ENCODE peak calls at places on chromosomes 5 and 9, in five cellular contexts. D, Q, L, H and A are unnamed samples.

GRCh38 chr9:70639853-70640814 is 225.7 kb upstream of the KLF9 start:
- DNase-seq in D (peak; percentile 29), H (no peak), Q (peak; percentile 60), L (no peak), A (no peak)

GRCh38 chr9:68538200-68538599 is 2.5 kb downstream of the TMEM252 start:
- DNase-seq in Q (no peak), H (peak; percentile 70), L (peak; percentile 39), D (no peak), A (no peak)

GRCh38 chr9:37495571-37495970 is 9.8 kb downstream of the POLR1E start:
- DNase-seq in Q (no peak), D (no peak), L (no peak), H (no peak), A (no peak)

GRCh38 chr9:14236586-14236985 is 77.4 kb downstream of the NFIB start:
- DNase-seq in H (no peak), Q (no peak), D (no peak), L (no peak), A (no peak)

GRCh38 chr5:109812698-109813097 is 123.0 kb downstream of the MAN2A1 start:
- DNase-seq in H (no peak), Q (no peak), D (no peak), L (no peak), A (no peak)

GRCh38 chr5:55633574-55634203 is 78.4 kb downstream of the SLC38A9 start:
- DNase-seq in Q (peak; percentile 44), D (no peak), L (peak; percentile 70), H (peak; percentile 91), A (no peak)

GRCh38 chr9:83570359-83570758 is 32.2 kb upstream of the FRMD3 start:
- DNase-seq in D (no peak), Q (no peak), L (no peak), H (no peak), A (no peak)

GRCh38 chr5:173314166-173314952 is 13.9 kb downstream of the STC2 start:
- DNase-seq in L (no peak), D (no peak), Q (no peak), H (no peak), A (no peak)

GRCh38 chr9:84851935-84852585 is 182.5 kb downstream of the NTRK2 start:
- DNase-seq in D (no peak), Q (no peak), L (peak; percentile 23), H (no peak), A (no peak)

GRCh38 chr5:151141535-151141934 is 16.0 kb downstream of the ANXA6 start:
- DNase-seq in D (no peak), L (no peak), Q (peak; percentile 72), H (peak; percentile 80), A (no peak)

GRCh38 chr9:1353291-1353690 is 303.1 kb downstream of the DMRT2 start:
- DNase-seq in L (no peak), H (no peak), D (no peak), Q (no peak), A (no peak)

GRCh38 chr9:136062657-136063439 is 32.2 kb downstream of the NACC2 start:
- DNase-seq in L (no peak), D (no peak), Q (no peak), H (peak; percentile 44), A (no peak)

GRCh38 chr5:177085985-177086917 is at the start of gene FGFR4:
- DNase-seq in L (peak; percentile 76), H (peak; percentile 74), D (peak; percentile 74), Q (peak; percentile 82), A (no peak)

GRCh38 chr9:78295731-78296130 is 1.2 kb upstream of the PSAT1 start:
- DNase-seq in H (no peak), L (no peak), D (no peak), Q (no peak), A (no peak)

GRCh38 chr5:84634256-84634655 is 249.6 kb upstream of the EDIL3 start:
- DNase-seq in H (peak; percentile 18), L (no peak), D (no peak), Q (no peak), A (no peak)

GRCh38 chr5:90558344-90559192 is at the start of gene ADGRV1:
- DNase-seq in H (peak; percentile 55), L (peak; percentile 21), D (peak; percentile 94), Q (peak; percentile 95), A (peak; percentile 91)

GRCh38 chr9:122218070-122218884 is 10.5 kb downstream of the LHX6 start:
- DNase-seq in D (no peak), H (no peak), Q (no peak), L (no peak), A (no peak)

GRCh38 chr5:20601678-20602100 is 613.7 kb upstream of the CDH18 start:
- DNase-seq in H (no peak), Q (no peak), D (no peak), L (no peak), A (no peak)

GRCh38 chr9:5789489-5789888 is 43.4 kb downstream of the ERMP1 start:
- DNase-seq in H (no peak), L (no peak), Q (no peak), D (no peak), A (no peak)

GRCh38 chr5:103621548-103621930 is 59.0 kb upstream of the NUDT12 start:
- DNase-seq in H (no peak), D (no peak), Q (peak; percentile 12), L (no peak), A (no peak)

GRCh38 chr5:102795546-102795945 is 40.4 kb downstream of the PAM start:
- DNase-seq in L (no peak), H (no peak), D (no peak), Q (no peak), A (no peak)

GRCh38 chr5:125310749-125311148 is 564.3 kb upstream of the ZNF608 start:
- DNase-seq in Q (no peak), L (no peak), D (no peak), H (no peak), A (no peak)

GRCh38 chr5:170945275-170945674 is 83.5 kb downstream of the RANBP17 start:
- DNase-seq in Q (no peak), D (no peak), H (no peak), L (no peak), A (no peak)

GRCh38 chr5:15571618-15572017 is 71.6 kb downstream of the FBXL7 start:
- DNase-seq in D (no peak), H (no peak), L (no peak), Q (no peak), A (no peak)

GRCh38 chr9:2623046-2623865 is 1.7 kb downstream of the VLDLR start:
- DNase-seq in Q (peak; percentile 92), D (peak; percentile 48), H (peak; percentile 84), L (peak; percentile 86), A (peak; percentile 23)

GRCh38 chr5:141651728-141652105 is 499 bp upstream of the FCHSD1 start:
- DNase-seq in D (no peak), Q (no peak), L (no peak), H (no peak), A (no peak)

GRCh38 chr9:79254900-79255651 is 316.7 kb upstream of the TLE4 start:
- DNase-seq in D (no peak), Q (no peak), L (no peak), H (no peak), A (no peak)

GRCh38 chr9:73893230-73893629 is 603.9 kb upstream of the RORB start:
- DNase-seq in L (no peak), D (no peak), H (no peak), Q (no peak), A (no peak)

GRCh38 chr9:73892371-73892770 is 604.8 kb upstream of the RORB start:
- DNase-seq in L (no peak), D (no peak), H (no peak), Q (no peak), A (no peak)

DNA sequence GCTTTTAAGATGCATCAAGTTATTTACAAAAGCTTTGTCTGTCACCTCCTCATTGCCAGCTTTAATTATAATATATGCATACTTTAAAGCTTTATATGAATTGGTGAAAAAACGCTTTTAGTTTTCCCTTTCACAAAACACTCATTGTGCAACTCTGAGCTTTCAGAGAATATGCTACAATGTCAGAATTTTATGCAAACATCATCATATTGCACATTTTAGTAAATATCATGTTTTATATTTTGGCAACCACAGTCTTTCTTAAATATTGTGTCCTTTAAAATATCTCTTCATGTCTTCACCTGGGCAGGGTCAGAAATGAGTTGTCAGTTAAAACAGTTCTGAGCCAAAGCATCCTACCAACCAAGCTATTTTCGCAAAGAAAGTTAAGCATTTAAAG is 601.1 kb upstream of the RORB start:
- DNase-seq in Q (no peak), L (no peak), D (no peak), H (no peak), A (no peak)
- TF ChIP-seq CTCF in Q (no peak), L (no peak), D (no peak), H (no peak), A (no peak)

DNA sequence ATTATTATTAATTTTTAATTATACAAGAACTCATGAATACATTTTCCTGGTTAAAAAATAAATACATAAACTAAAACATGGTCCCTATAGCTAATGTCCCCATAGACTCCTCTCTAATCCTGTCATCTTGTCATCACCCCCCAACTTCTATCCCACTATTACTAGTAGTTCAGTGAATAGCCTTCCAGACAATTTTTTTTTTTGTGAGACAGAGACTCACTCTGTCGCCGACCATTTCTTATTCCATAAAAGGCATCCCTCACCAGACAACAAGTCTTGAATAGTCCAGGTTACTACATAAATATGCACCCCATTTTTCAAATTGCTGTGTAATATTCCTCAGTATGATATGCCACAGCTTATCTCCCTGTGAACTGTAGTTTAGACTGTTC is 6.5 kb upstream of the ABLIM3 start:
- DNase-seq in H (no peak), D (no peak), Q (no peak), L (no peak), A (no peak)
- TF ChIP-seq CTCF in H (no peak), D (no peak), Q (no peak), L (no peak), A (no peak)

DNA sequence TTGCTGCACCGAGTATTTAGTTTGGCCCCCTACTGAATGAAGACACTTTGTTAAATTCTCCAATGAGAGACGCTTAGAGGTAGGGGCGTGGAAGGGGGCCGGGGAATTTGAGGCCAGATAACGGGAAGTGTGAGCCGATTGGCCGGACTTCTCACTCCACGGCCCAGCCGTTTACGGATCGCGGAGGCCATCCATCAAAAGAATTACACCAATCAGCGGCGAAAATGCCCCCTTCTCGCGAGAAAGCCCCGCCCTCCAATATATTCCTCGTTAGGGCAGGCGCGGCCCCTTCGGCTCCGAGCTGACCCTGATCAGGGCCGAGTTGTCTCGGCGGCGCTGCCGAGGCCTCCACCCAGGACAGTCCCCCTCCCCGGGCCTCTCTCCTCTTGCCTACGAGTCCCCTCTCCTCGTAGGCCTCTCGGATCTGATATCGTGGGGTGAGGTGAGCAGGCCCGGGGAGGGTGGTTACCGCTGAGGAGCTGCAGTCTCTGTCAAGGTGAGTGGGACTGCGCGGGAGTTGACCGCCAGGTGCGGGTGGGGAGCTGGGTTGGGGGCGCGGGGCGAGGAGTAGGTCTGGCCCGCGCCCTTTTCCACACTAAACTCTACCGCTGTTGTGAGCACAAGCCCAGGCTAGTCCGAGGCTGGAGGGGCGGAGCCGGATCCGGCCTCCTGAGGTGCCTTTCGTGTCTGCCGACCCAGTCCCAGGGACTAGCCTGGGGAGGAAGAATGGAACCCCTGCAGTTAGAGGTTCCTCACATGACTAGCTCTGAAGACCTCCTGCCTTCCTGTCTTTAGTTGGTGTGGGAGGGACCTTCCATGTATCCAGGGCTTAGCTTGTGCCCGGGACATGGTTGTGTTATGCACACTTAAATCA is at the start of gene CCNG1:
- DNase-seq in Q (peak; percentile 99), D (peak; percentile 93), H (peak; percentile 95), L (peak; percentile 97), A (peak; percentile 87)
- TF ChIP-seq CTCF in Q (no peak), D (peak; percentile 14), H (no peak), L (no peak), A (no peak)

DNA sequence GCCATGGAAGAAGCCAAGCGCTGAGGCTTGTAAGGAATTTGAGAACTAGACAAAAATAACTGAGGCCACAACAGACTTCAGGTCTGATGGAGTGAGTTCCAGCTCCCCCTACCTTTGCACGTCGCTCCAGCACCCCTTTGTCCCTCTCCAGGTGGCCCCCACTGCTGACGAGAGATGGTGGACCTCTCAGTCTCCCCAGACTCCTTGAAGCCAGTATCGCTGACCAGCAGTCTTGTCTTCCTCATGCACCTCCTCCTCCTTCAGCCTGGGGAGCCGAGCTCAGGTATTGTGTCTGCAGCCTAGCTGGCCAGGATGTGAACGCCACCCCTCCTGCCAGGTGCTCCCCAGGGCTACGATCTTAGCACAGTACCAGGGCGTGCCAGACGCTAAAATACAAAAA is 5.2 kb downstream of the BTNL9 start:
- DNase-seq in Q (no peak), H (no peak), D (no peak), L (no peak), A (no peak)
- TF ChIP-seq CTCF in Q (no peak), H (no peak), D (no peak), L (no peak), A (no peak)